ENCODE peak calls at places on chromosomes 1 and 21, in ten cellular contexts. One of them, this sample, is unnamed.

GRCh38 chr1:99643021-99643779 is 2.7 kb upstream of the PALMD start:
- DNase-seq in right lobe of liver: no peak
- DNase-seq in thoracic aorta: no peak
- DNase-seq in NCI-H1105 treated with DMSO at 0.1 percent for 48 hours: no peak
- DNase-seq in non-pigmented ciliary epithelial cell: no peak
- DNase-seq in IMR-90: peak; percentile 30
- DNase-seq in effector CD4-positive, alpha-beta T cell: no peak
- DNase-seq in lung microvascular endothelial cell: no peak
- DNase-seq in T-helper 9 cell: no peak
- DNase-seq in NCI-H2171: no peak
- DNase-seq in this sample: no peak

GRCh38 chr1:64507897-64508296 is 38.0 kb downstream of the CACHD1 start:
- DNase-seq in right lobe of liver: no peak
- DNase-seq in thoracic aorta: no peak
- DNase-seq in NCI-H1105 treated with DMSO at 0.1 percent for 48 hours: no peak
- DNase-seq in non-pigmented ciliary epithelial cell: no peak
- DNase-seq in IMR-90: no peak
- DNase-seq in effector CD4-positive, alpha-beta T cell: no peak
- DNase-seq in lung microvascular endothelial cell: no peak
- DNase-seq in T-helper 9 cell: no peak
- DNase-seq in NCI-H2171: no peak
- DNase-seq in this sample: no peak

GRCh38 chr1:217528271-217528670 is 102.6 kb downstream of the GPATCH2 start:
- DNase-seq in right lobe of liver: no peak
- DNase-seq in thoracic aorta: no peak
- DNase-seq in NCI-H1105 treated with DMSO at 0.1 percent for 48 hours: no peak
- DNase-seq in non-pigmented ciliary epithelial cell: no peak
- DNase-seq in IMR-90: peak; percentile 77
- DNase-seq in effector CD4-positive, alpha-beta T cell: no peak
- DNase-seq in lung microvascular endothelial cell: no peak
- DNase-seq in T-helper 9 cell: no peak
- DNase-seq in NCI-H2171: no peak
- DNase-seq in this sample: no peak

GRCh38 chr1:169931795-169932195 is 38.1 kb upstream of the SCYL3 start:
- DNase-seq in right lobe of liver: no peak
- DNase-seq in thoracic aorta: no peak
- DNase-seq in NCI-H1105 treated with DMSO at 0.1 percent for 48 hours: no peak
- DNase-seq in non-pigmented ciliary epithelial cell: no peak
- DNase-seq in IMR-90: peak; percentile 29
- DNase-seq in effector CD4-positive, alpha-beta T cell: no peak
- DNase-seq in lung microvascular endothelial cell: peak; percentile 3
- DNase-seq in T-helper 9 cell: no peak
- DNase-seq in NCI-H2171: no peak
- DNase-seq in this sample: no peak

GRCh38 chr1:164510435-164510834 is 48.5 kb upstream of the PBX1 start:
- DNase-seq in right lobe of liver: no peak
- DNase-seq in thoracic aorta: no peak
- DNase-seq in NCI-H1105 treated with DMSO at 0.1 percent for 48 hours: no peak
- DNase-seq in non-pigmented ciliary epithelial cell: no peak
- DNase-seq in IMR-90: peak; percentile 33
- DNase-seq in effector CD4-positive, alpha-beta T cell: no peak
- DNase-seq in lung microvascular endothelial cell: no peak
- DNase-seq in T-helper 9 cell: no peak
- DNase-seq in NCI-H2171: no peak
- DNase-seq in this sample: no peak

GRCh38 chr1:53359934-53360276 is 32.0 kb upstream of the LRP8 start:
- DNase-seq in right lobe of liver: peak; percentile 14
- DNase-seq in thoracic aorta: no peak
- DNase-seq in NCI-H1105 treated with DMSO at 0.1 percent for 48 hours: no peak
- DNase-seq in non-pigmented ciliary epithelial cell: no peak
- DNase-seq in IMR-90: no peak
- DNase-seq in effector CD4-positive, alpha-beta T cell: no peak
- DNase-seq in lung microvascular endothelial cell: no peak
- DNase-seq in T-helper 9 cell: no peak
- DNase-seq in NCI-H2171: no peak
- DNase-seq in this sample: no peak

GRCh38 chr1:28370220-28371010 is 875 bp downstream of the PHACTR4 start:
- DNase-seq in right lobe of liver: no peak
- DNase-seq in thoracic aorta: no peak
- DNase-seq in NCI-H1105 treated with DMSO at 0.1 percent for 48 hours: peak; percentile 46
- DNase-seq in non-pigmented ciliary epithelial cell: no peak
- DNase-seq in IMR-90: peak; percentile 48
- DNase-seq in effector CD4-positive, alpha-beta T cell: peak; percentile 21
- DNase-seq in lung microvascular endothelial cell: peak; percentile 48
- DNase-seq in T-helper 9 cell: peak; percentile 6
- DNase-seq in NCI-H2171: no peak
- DNase-seq in this sample: peak; percentile 16

GRCh38 chr1:167564592-167564991 is 11.0 kb upstream of the CREG1 start:
- DNase-seq in right lobe of liver: no peak
- DNase-seq in thoracic aorta: no peak
- DNase-seq in NCI-H1105 treated with DMSO at 0.1 percent for 48 hours: no peak
- DNase-seq in non-pigmented ciliary epithelial cell: no peak
- DNase-seq in IMR-90: no peak
- DNase-seq in effector CD4-positive, alpha-beta T cell: no peak
- DNase-seq in lung microvascular endothelial cell: no peak
- DNase-seq in T-helper 9 cell: no peak
- DNase-seq in NCI-H2171: no peak
- DNase-seq in this sample: no peak

GRCh38 chr1:181134543-181135461 is 46.3 kb downstream of the IER5 start:
- DNase-seq in right lobe of liver: no peak
- DNase-seq in thoracic aorta: no peak
- DNase-seq in NCI-H1105 treated with DMSO at 0.1 percent for 48 hours: peak; percentile 25
- DNase-seq in non-pigmented ciliary epithelial cell: no peak
- DNase-seq in IMR-90: peak; percentile 77
- DNase-seq in effector CD4-positive, alpha-beta T cell: no peak
- DNase-seq in lung microvascular endothelial cell: peak; percentile 44
- DNase-seq in T-helper 9 cell: no peak
- DNase-seq in NCI-H2171: no peak
- DNase-seq in this sample: no peak

GRCh38 chr1:80542231-80542630 is 1258.5 kb upstream of the ADGRL2 start:
- DNase-seq in right lobe of liver: no peak
- DNase-seq in thoracic aorta: no peak
- DNase-seq in NCI-H1105 treated with DMSO at 0.1 percent for 48 hours: no peak
- DNase-seq in non-pigmented ciliary epithelial cell: peak; percentile 24
- DNase-seq in IMR-90: peak; percentile 81
- DNase-seq in effector CD4-positive, alpha-beta T cell: no peak
- DNase-seq in lung microvascular endothelial cell: no peak
- DNase-seq in T-helper 9 cell: no peak
- DNase-seq in NCI-H2171: no peak
- DNase-seq in this sample: no peak

GRCh38 chr21:35520302-35520701 is 471.2 kb upstream of the RUNX1 start:
- DNase-seq in right lobe of liver: no peak
- DNase-seq in thoracic aorta: no peak
- DNase-seq in NCI-H1105 treated with DMSO at 0.1 percent for 48 hours: no peak
- DNase-seq in non-pigmented ciliary epithelial cell: no peak
- DNase-seq in IMR-90: no peak
- DNase-seq in effector CD4-positive, alpha-beta T cell: no peak
- DNase-seq in lung microvascular endothelial cell: no peak
- DNase-seq in T-helper 9 cell: no peak
- DNase-seq in NCI-H2171: no peak
- DNase-seq in this sample: no peak

GRCh38 chr1:17437260-17438175 is 2.0 kb downstream of the RCC2 start:
- DNase-seq in right lobe of liver: peak; percentile 53
- DNase-seq in thoracic aorta: no peak
- DNase-seq in NCI-H1105 treated with DMSO at 0.1 percent for 48 hours: peak; percentile 61
- DNase-seq in non-pigmented ciliary epithelial cell: no peak
- DNase-seq in IMR-90: peak; percentile 36
- DNase-seq in effector CD4-positive, alpha-beta T cell: peak; percentile 38
- DNase-seq in lung microvascular endothelial cell: peak; percentile 65
- DNase-seq in T-helper 9 cell: peak; percentile 40
- DNase-seq in NCI-H2171: peak; percentile 64
- DNase-seq in this sample: peak; percentile 35

GRCh38 chr21:45162809-45163208 is 88.4 kb downstream of the ADARB1 start:
- DNase-seq in right lobe of liver: no peak
- DNase-seq in thoracic aorta: no peak
- DNase-seq in NCI-H1105 treated with DMSO at 0.1 percent for 48 hours: no peak
- DNase-seq in non-pigmented ciliary epithelial cell: no peak
- DNase-seq in IMR-90: no peak
- DNase-seq in effector CD4-positive, alpha-beta T cell: no peak
- DNase-seq in lung microvascular endothelial cell: no peak
- DNase-seq in T-helper 9 cell: no peak
- DNase-seq in NCI-H2171: no peak
- DNase-seq in this sample: no peak

GRCh38 chr1:233364695-233365539 is 37.4 kb downstream of the MAP3K21 start:
- DNase-seq in right lobe of liver: no peak
- DNase-seq in thoracic aorta: no peak
- DNase-seq in NCI-H1105 treated with DMSO at 0.1 percent for 48 hours: peak; percentile 23
- DNase-seq in non-pigmented ciliary epithelial cell: no peak
- DNase-seq in IMR-90: peak; percentile 23
- DNase-seq in effector CD4-positive, alpha-beta T cell: no peak
- DNase-seq in lung microvascular endothelial cell: peak; percentile 24
- DNase-seq in T-helper 9 cell: no peak
- DNase-seq in NCI-H2171: peak; percentile 10
- DNase-seq in this sample: no peak

GRCh38 chr1:30191154-30191702 is 532.2 kb downstream of the MATN1 start:
- DNase-seq in right lobe of liver: no peak
- DNase-seq in thoracic aorta: no peak
- DNase-seq in NCI-H1105 treated with DMSO at 0.1 percent for 48 hours: no peak
- DNase-seq in non-pigmented ciliary epithelial cell: peak; percentile 15
- DNase-seq in IMR-90: peak; percentile 20
- DNase-seq in effector CD4-positive, alpha-beta T cell: no peak
- DNase-seq in lung microvascular endothelial cell: peak; percentile 6
- DNase-seq in T-helper 9 cell: peak; percentile 23
- DNase-seq in NCI-H2171: no peak
- DNase-seq in this sample: peak; percentile 27

GRCh38 chr1:225447649-225448048 is 19.8 kb upstream of the LBR start:
- DNase-seq in right lobe of liver: peak; percentile 49
- DNase-seq in thoracic aorta: no peak
- DNase-seq in NCI-H1105 treated with DMSO at 0.1 percent for 48 hours: no peak
- DNase-seq in non-pigmented ciliary epithelial cell: no peak
- DNase-seq in IMR-90: peak; percentile 42
- DNase-seq in effector CD4-positive, alpha-beta T cell: no peak
- DNase-seq in lung microvascular endothelial cell: no peak
- DNase-seq in T-helper 9 cell: no peak
- DNase-seq in NCI-H2171: no peak
- DNase-seq in this sample: no peak

GRCh38 chr1:36086529-36087232 is 2.0 kb upstream of the ADPRS start:
- DNase-seq in right lobe of liver: no peak
- DNase-seq in thoracic aorta: no peak
- DNase-seq in NCI-H1105 treated with DMSO at 0.1 percent for 48 hours: no peak
- DNase-seq in non-pigmented ciliary epithelial cell: no peak
- DNase-seq in IMR-90: no peak
- DNase-seq in effector CD4-positive, alpha-beta T cell: no peak
- DNase-seq in lung microvascular endothelial cell: no peak
- DNase-seq in T-helper 9 cell: no peak
- DNase-seq in NCI-H2171: no peak
- DNase-seq in this sample: no peak

GRCh38 chr1:153928776-153929432 is 6.1 kb upstream of the GATAD2B start:
- DNase-seq in right lobe of liver: no peak
- DNase-seq in thoracic aorta: no peak
- DNase-seq in NCI-H1105 treated with DMSO at 0.1 percent for 48 hours: no peak
- DNase-seq in non-pigmented ciliary epithelial cell: no peak
- DNase-seq in IMR-90: peak; percentile 59
- DNase-seq in effector CD4-positive, alpha-beta T cell: no peak
- DNase-seq in lung microvascular endothelial cell: no peak
- DNase-seq in T-helper 9 cell: no peak
- DNase-seq in NCI-H2171: no peak
- DNase-seq in this sample: no peak

GRCh38 chr1:226886142-226886901 is 15.9 kb downstream of the PSEN2 start:
- DNase-seq in right lobe of liver: no peak
- DNase-seq in thoracic aorta: no peak
- DNase-seq in NCI-H1105 treated with DMSO at 0.1 percent for 48 hours: no peak
- DNase-seq in non-pigmented ciliary epithelial cell: no peak
- DNase-seq in IMR-90: no peak
- DNase-seq in effector CD4-positive, alpha-beta T cell: no peak
- DNase-seq in lung microvascular endothelial cell: no peak
- DNase-seq in T-helper 9 cell: no peak
- DNase-seq in NCI-H2171: no peak
- DNase-seq in this sample: no peak

GRCh38 chr1:163094589-163094988 is 25.4 kb downstream of the RGS4 start:
- DNase-seq in right lobe of liver: no peak
- DNase-seq in thoracic aorta: no peak
- DNase-seq in NCI-H1105 treated with DMSO at 0.1 percent for 48 hours: no peak
- DNase-seq in non-pigmented ciliary epithelial cell: no peak
- DNase-seq in IMR-90: no peak
- DNase-seq in effector CD4-positive, alpha-beta T cell: no peak
- DNase-seq in lung microvascular endothelial cell: peak; percentile 63
- DNase-seq in T-helper 9 cell: no peak
- DNase-seq in NCI-H2171: no peak
- DNase-seq in this sample: no peak

GRCh38 chr1:206834711-206835110 is 30.7 kb upstream of the IL20 start:
- DNase-seq in right lobe of liver: no peak
- DNase-seq in thoracic aorta: no peak
- DNase-seq in NCI-H1105 treated with DMSO at 0.1 percent for 48 hours: no peak
- DNase-seq in non-pigmented ciliary epithelial cell: no peak
- DNase-seq in IMR-90: no peak
- DNase-seq in effector CD4-positive, alpha-beta T cell: no peak
- DNase-seq in lung microvascular endothelial cell: no peak
- DNase-seq in T-helper 9 cell: no peak
- DNase-seq in NCI-H2171: no peak
- DNase-seq in this sample: no peak